ENCODE peak calls at places on chromosomes 5 and 9, in six cellular contexts. One of them, this sample, is unnamed.

GRCh38 chr9:113493080-113493615 is 29.6 kb downstream of the RGS3 start:
- DNase-seq in NCI-H2029 treated with DMSO at 0.1 percent for 48 hours: no peak
- DNase-seq in foreskin fibroblast: no peak
- DNase-seq in HL-60: no peak
- DNase-seq in GM10248: no peak
- DNase-seq in stimulated activated CD8-positive, alpha-beta memory T cell treated with anti-CD3 and anti-CD28 coated beads, Interleukin-4, amount 100 ng/mL, for 48 hours: no peak
- DNase-seq in this sample: no peak

GRCh38 chr9:114472765-114473446 is 32.4 kb downstream of the WHRN start:
- DNase-seq in GM10248: no peak
- DNase-seq in stimulated activated CD8-positive, alpha-beta memory T cell treated with anti-CD3 and anti-CD28 coated beads, Interleukin-4, amount 100 ng/mL, for 48 hours: no peak
- DNase-seq in foreskin fibroblast: no peak
- DNase-seq in NCI-H2029 treated with DMSO at 0.1 percent for 48 hours: no peak
- DNase-seq in HL-60: no peak
- DNase-seq in this sample: no peak

GRCh38 chr5:120055858-120056257 is 408.2 kb upstream of the PRR16 start:
- DNase-seq in stimulated activated CD8-positive, alpha-beta memory T cell treated with anti-CD3 and anti-CD28 coated beads, Interleukin-4, amount 100 ng/mL, for 48 hours: no peak
- DNase-seq in NCI-H2029 treated with DMSO at 0.1 percent for 48 hours: no peak
- DNase-seq in foreskin fibroblast: peak
- DNase-seq in HL-60: no peak
- DNase-seq in GM10248: no peak
- DNase-seq in this sample: no peak

GRCh38 chr9:117412006-117412715 is 2.7 kb downstream of the ASTN2 start:
- DNase-seq in GM10248: peak
- DNase-seq in stimulated activated CD8-positive, alpha-beta memory T cell treated with anti-CD3 and anti-CD28 coated beads, Interleukin-4, amount 100 ng/mL, for 48 hours: no peak
- DNase-seq in NCI-H2029 treated with DMSO at 0.1 percent for 48 hours: peak
- DNase-seq in HL-60: no peak
- DNase-seq in foreskin fibroblast: no peak
- DNase-seq in this sample: no peak

GRCh38 chr9:133106511-133107244 is 14.4 kb downstream of the RALGDS start:
- DNase-seq in NCI-H2029 treated with DMSO at 0.1 percent for 48 hours: no peak
- DNase-seq in foreskin fibroblast: no peak
- DNase-seq in stimulated activated CD8-positive, alpha-beta memory T cell treated with anti-CD3 and anti-CD28 coated beads, Interleukin-4, amount 100 ng/mL, for 48 hours: no peak
- DNase-seq in GM10248: no peak
- DNase-seq in HL-60: no peak
- DNase-seq in this sample: no peak

GRCh38 chr5:41418220-41419031 is 92.0 kb downstream of the PLCXD3 start:
- DNase-seq in stimulated activated CD8-positive, alpha-beta memory T cell treated with anti-CD3 and anti-CD28 coated beads, Interleukin-4, amount 100 ng/mL, for 48 hours: no peak
- DNase-seq in foreskin fibroblast: peak
- DNase-seq in GM10248: no peak
- DNase-seq in NCI-H2029 treated with DMSO at 0.1 percent for 48 hours: no peak
- DNase-seq in HL-60: no peak
- DNase-seq in this sample: no peak

GRCh38 chr5:15233566-15233965 is 266.4 kb upstream of the FBXL7 start:
- DNase-seq in GM10248: no peak
- DNase-seq in stimulated activated CD8-positive, alpha-beta memory T cell treated with anti-CD3 and anti-CD28 coated beads, Interleukin-4, amount 100 ng/mL, for 48 hours: no peak
- DNase-seq in foreskin fibroblast: no peak
- DNase-seq in HL-60: no peak
- DNase-seq in NCI-H2029 treated with DMSO at 0.1 percent for 48 hours: no peak
- DNase-seq in this sample: no peak

GRCh38 chr5:94551858-94552257 is 66.5 kb downstream of the KIAA0825 start:
- DNase-seq in HL-60: no peak
- DNase-seq in foreskin fibroblast: no peak
- DNase-seq in NCI-H2029 treated with DMSO at 0.1 percent for 48 hours: no peak
- DNase-seq in stimulated activated CD8-positive, alpha-beta memory T cell treated with anti-CD3 and anti-CD28 coated beads, Interleukin-4, amount 100 ng/mL, for 48 hours: no peak
- DNase-seq in GM10248: no peak
- DNase-seq in this sample: no peak

GRCh38 chr9:27528886-27529315 is 713 bp downstream of the MOB3B start:
- DNase-seq in foreskin fibroblast: no peak
- DNase-seq in stimulated activated CD8-positive, alpha-beta memory T cell treated with anti-CD3 and anti-CD28 coated beads, Interleukin-4, amount 100 ng/mL, for 48 hours: peak
- DNase-seq in NCI-H2029 treated with DMSO at 0.1 percent for 48 hours: no peak
- DNase-seq in HL-60: no peak
- DNase-seq in GM10248: peak
- DNase-seq in this sample: no peak

GRCh38 chr5:82147860-82148573 is 130.1 kb downstream of the RPS23 start:
- DNase-seq in foreskin fibroblast: peak
- DNase-seq in stimulated activated CD8-positive, alpha-beta memory T cell treated with anti-CD3 and anti-CD28 coated beads, Interleukin-4, amount 100 ng/mL, for 48 hours: no peak
- DNase-seq in NCI-H2029 treated with DMSO at 0.1 percent for 48 hours: no peak
- DNase-seq in HL-60: no peak
- DNase-seq in GM10248: no peak
- DNase-seq in this sample: no peak

GRCh38 chr9:76451234-76451633 is 7.7 kb upstream of the GCNT1 start:
- DNase-seq in NCI-H2029 treated with DMSO at 0.1 percent for 48 hours: no peak
- DNase-seq in GM10248: no peak
- DNase-seq in foreskin fibroblast: peak
- DNase-seq in stimulated activated CD8-positive, alpha-beta memory T cell treated with anti-CD3 and anti-CD28 coated beads, Interleukin-4, amount 100 ng/mL, for 48 hours: no peak
- DNase-seq in HL-60: no peak
- DNase-seq in this sample: no peak

GRCh38 chr5:1123418-1124147 is 11.7 kb upstream of the SLC12A7 start:
- DNase-seq in NCI-H2029 treated with DMSO at 0.1 percent for 48 hours: no peak
- DNase-seq in stimulated activated CD8-positive, alpha-beta memory T cell treated with anti-CD3 and anti-CD28 coated beads, Interleukin-4, amount 100 ng/mL, for 48 hours: no peak
- DNase-seq in GM10248: no peak
- DNase-seq in foreskin fibroblast: no peak
- DNase-seq in HL-60: no peak
- DNase-seq in this sample: no peak

GRCh38 chr5:84259221-84260045 is 125.2 kb downstream of the EDIL3 start:
- DNase-seq in NCI-H2029 treated with DMSO at 0.1 percent for 48 hours: no peak
- DNase-seq in HL-60: no peak
- DNase-seq in foreskin fibroblast: no peak
- DNase-seq in stimulated activated CD8-positive, alpha-beta memory T cell treated with anti-CD3 and anti-CD28 coated beads, Interleukin-4, amount 100 ng/mL, for 48 hours: no peak
- DNase-seq in GM10248: no peak
- DNase-seq in this sample: no peak

GRCh38 chr5:151005975-151006576 is 14.3 kb upstream of the GPX3 start:
- DNase-seq in GM10248: no peak
- DNase-seq in NCI-H2029 treated with DMSO at 0.1 percent for 48 hours: no peak
- DNase-seq in HL-60: no peak
- DNase-seq in stimulated activated CD8-positive, alpha-beta memory T cell treated with anti-CD3 and anti-CD28 coated beads, Interleukin-4, amount 100 ng/mL, for 48 hours: no peak
- DNase-seq in foreskin fibroblast: peak
- DNase-seq in this sample: no peak

GRCh38 chr9:134059661-134060395 is 8.0 kb downstream of the BRD3 start:
- DNase-seq in foreskin fibroblast: no peak
- DNase-seq in GM10248: peak
- DNase-seq in NCI-H2029 treated with DMSO at 0.1 percent for 48 hours: no peak
- DNase-seq in stimulated activated CD8-positive, alpha-beta memory T cell treated with anti-CD3 and anti-CD28 coated beads, Interleukin-4, amount 100 ng/mL, for 48 hours: peak
- DNase-seq in HL-60: peak
- DNase-seq in this sample: no peak

GRCh38 chr5:72137826-72138409 is 30.6 kb downstream of the MAP1B start:
- DNase-seq in foreskin fibroblast: no peak
- DNase-seq in GM10248: peak
- DNase-seq in stimulated activated CD8-positive, alpha-beta memory T cell treated with anti-CD3 and anti-CD28 coated beads, Interleukin-4, amount 100 ng/mL, for 48 hours: no peak
- DNase-seq in NCI-H2029 treated with DMSO at 0.1 percent for 48 hours: no peak
- DNase-seq in HL-60: no peak
- DNase-seq in this sample: no peak

GRCh38 chr9:112556497-112557085 is 70.0 kb downstream of the KIAA1958 start:
- DNase-seq in stimulated activated CD8-positive, alpha-beta memory T cell treated with anti-CD3 and anti-CD28 coated beads, Interleukin-4, amount 100 ng/mL, for 48 hours: no peak
- DNase-seq in GM10248: no peak
- DNase-seq in NCI-H2029 treated with DMSO at 0.1 percent for 48 hours: no peak
- DNase-seq in HL-60: no peak
- DNase-seq in foreskin fibroblast: peak
- DNase-seq in this sample: no peak

GRCh38 chr9:120441446-120442279 is 138.3 kb downstream of the CDK5RAP2 start:
- DNase-seq in HL-60: no peak
- DNase-seq in foreskin fibroblast: peak
- DNase-seq in NCI-H2029 treated with DMSO at 0.1 percent for 48 hours: no peak
- DNase-seq in GM10248: no peak
- DNase-seq in stimulated activated CD8-positive, alpha-beta memory T cell treated with anti-CD3 and anti-CD28 coated beads, Interleukin-4, amount 100 ng/mL, for 48 hours: no peak
- DNase-seq in this sample: no peak

GRCh38 chr9:97954550-97954989 is 16.6 kb upstream of the HEMGN start:
- DNase-seq in NCI-H2029 treated with DMSO at 0.1 percent for 48 hours: no peak
- DNase-seq in stimulated activated CD8-positive, alpha-beta memory T cell treated with anti-CD3 and anti-CD28 coated beads, Interleukin-4, amount 100 ng/mL, for 48 hours: peak
- DNase-seq in HL-60: peak
- DNase-seq in foreskin fibroblast: no peak
- DNase-seq in GM10248: peak
- DNase-seq in this sample: no peak

GRCh38 chr9:129779560-129780190 is 23.3 kb upstream of the TOR1B start:
- DNase-seq in foreskin fibroblast: no peak
- DNase-seq in NCI-H2029 treated with DMSO at 0.1 percent for 48 hours: no peak
- DNase-seq in GM10248: no peak
- DNase-seq in HL-60: no peak
- DNase-seq in stimulated activated CD8-positive, alpha-beta memory T cell treated with anti-CD3 and anti-CD28 coated beads, Interleukin-4, amount 100 ng/mL, for 48 hours: no peak
- DNase-seq in this sample: no peak

GRCh38 chr9:5582835-5583195 is 46.1 kb upstream of the RIC1 start:
- DNase-seq in stimulated activated CD8-positive, alpha-beta memory T cell treated with anti-CD3 and anti-CD28 coated beads, Interleukin-4, amount 100 ng/mL, for 48 hours: peak
- DNase-seq in foreskin fibroblast: peak
- DNase-seq in GM10248: peak
- DNase-seq in NCI-H2029 treated with DMSO at 0.1 percent for 48 hours: no peak
- DNase-seq in HL-60: no peak
- DNase-seq in this sample: no peak

GRCh38 chr9:93252781-93253530 is 69.0 kb downstream of the WNK2 start:
- DNase-seq in HL-60: no peak
- DNase-seq in NCI-H2029 treated with DMSO at 0.1 percent for 48 hours: no peak
- DNase-seq in GM10248: no peak
- DNase-seq in foreskin fibroblast: no peak
- DNase-seq in stimulated activated CD8-positive, alpha-beta memory T cell treated with anti-CD3 and anti-CD28 coated beads, Interleukin-4, amount 100 ng/mL, for 48 hours: no peak
- DNase-seq in this sample: no peak

GRCh38 chr5:34627794-34628193 is 28.3 kb upstream of the RAI14 start:
- DNase-seq in HL-60: no peak
- DNase-seq in NCI-H2029 treated with DMSO at 0.1 percent for 48 hours: no peak
- DNase-seq in foreskin fibroblast: peak
- DNase-seq in stimulated activated CD8-positive, alpha-beta memory T cell treated with anti-CD3 and anti-CD28 coated beads, Interleukin-4, amount 100 ng/mL, for 48 hours: no peak
- DNase-seq in GM10248: no peak
- DNase-seq in this sample: no peak

GRCh38 chr9:15505927-15506326 is 4.8 kb downstream of the PSIP1 start:
- DNase-seq in GM10248: no peak
- DNase-seq in foreskin fibroblast: no peak
- DNase-seq in stimulated activated CD8-positive, alpha-beta memory T cell treated with anti-CD3 and anti-CD28 coated beads, Interleukin-4, amount 100 ng/mL, for 48 hours: no peak
- DNase-seq in HL-60: no peak
- DNase-seq in NCI-H2029 treated with DMSO at 0.1 percent for 48 hours: no peak
- DNase-seq in this sample: no peak

GRCh38 chr5:139646912-139647391 is 1.2 kb upstream of the CXXC5 start:
- DNase-seq in GM10248: no peak
- DNase-seq in NCI-H2029 treated with DMSO at 0.1 percent for 48 hours: no peak
- DNase-seq in foreskin fibroblast: no peak
- DNase-seq in HL-60: no peak
- DNase-seq in stimulated activated CD8-positive, alpha-beta memory T cell treated with anti-CD3 and anti-CD28 coated beads, Interleukin-4, amount 100 ng/mL, for 48 hours: no peak
- DNase-seq in this sample: no peak